ENCODE peak calls at places on chromosomes 16 and 17, in five cellular contexts. One of them, this sample, is unnamed. For H3K4me1 and H3K9me3, the result is how much of the 10 kb centered on the place peaks cover.

GRCh38 chr17:4551141-4551540 is 4.0 kb downstream of the MYBBP1A start:
- DNase-seq in HCT116: no peak
- DNase-seq in right lobe of liver: no peak
- DNase-seq in breast epithelium: no peak
- DNase-seq in left ventricle myocardium inferior: no peak
- DNase-seq in this sample: no peak

GRCh38 chr17:30449480-30449879 is 27.7 kb upstream of the GOSR1 start:
- DNase-seq in left ventricle myocardium inferior: no peak
- DNase-seq in right lobe of liver: peak
- DNase-seq in breast epithelium: no peak
- DNase-seq in HCT116: no peak
- DNase-seq in this sample: peak

GRCh38 chr16:12901204-12901596 is 198 bp upstream of the SHISA9 start:
- DNase-seq in right lobe of liver: no peak
- DNase-seq in left ventricle myocardium inferior: no peak
- DNase-seq in breast epithelium: no peak
- DNase-seq in HCT116: no peak
- DNase-seq in this sample: no peak

GRCh38 chr16:871562-872330 is 71.2 kb upstream of the GNG13 start:
- DNase-seq in left ventricle myocardium inferior: peak
- DNase-seq in breast epithelium: no peak
- DNase-seq in HCT116: no peak
- DNase-seq in right lobe of liver: no peak
- DNase-seq in this sample: no peak

GRCh38 chr16:84369105-84369504 is 767 bp downstream of the ATP2C2 start:
- DNase-seq in HCT116: no peak
- DNase-seq in right lobe of liver: no peak
- DNase-seq in breast epithelium: no peak
- DNase-seq in left ventricle myocardium inferior: no peak
- DNase-seq in this sample: no peak

GRCh38 chr16:56357291-56357764 is 68.0 kb downstream of the AMFR start:
- DNase-seq in breast epithelium: no peak
- DNase-seq in right lobe of liver: peak
- DNase-seq in HCT116: no peak
- DNase-seq in left ventricle myocardium inferior: peak
- DNase-seq in this sample: peak

GRCh38 chr16:69927056-69927757 is 23.9 kb upstream of the CLEC18A start:
- DNase-seq in left ventricle myocardium inferior: peak
- DNase-seq in breast epithelium: no peak
- DNase-seq in right lobe of liver: no peak
- DNase-seq in HCT116: no peak
- DNase-seq in this sample: peak

GRCh38 chr17:63974594-63975192 is 2.0 kb upstream of the SCN4A start:
- DNase-seq in left ventricle myocardium inferior: no peak
- DNase-seq in breast epithelium: no peak
- DNase-seq in HCT116: peak
- DNase-seq in right lobe of liver: no peak
- DNase-seq in this sample: no peak

GRCh38 chr16:48676836-48677235 is 66.9 kb upstream of the N4BP1 start:
- DNase-seq in right lobe of liver: no peak
- DNase-seq in breast epithelium: no peak
- DNase-seq in left ventricle myocardium inferior: no peak
- DNase-seq in HCT116: no peak
- DNase-seq in this sample: no peak

GRCh38 chr17:6090253-6090652 is 20.1 kb downstream of the WSCD1 start:
- DNase-seq in right lobe of liver: no peak
- DNase-seq in breast epithelium: no peak
- DNase-seq in left ventricle myocardium inferior: no peak
- DNase-seq in HCT116: no peak
- DNase-seq in this sample: no peak

GRCh38 chr16:68445458-68445857 is 2.9 kb downstream of the SMPD3 start:
- DNase-seq in left ventricle myocardium inferior: no peak
- DNase-seq in breast epithelium: no peak
- DNase-seq in right lobe of liver: peak
- DNase-seq in HCT116: peak
- DNase-seq in this sample: no peak

GRCh38 chr17:385195-385835 is 32.7 kb upstream of the RPH3AL start:
- DNase-seq in breast epithelium: no peak
- DNase-seq in HCT116: no peak
- DNase-seq in left ventricle myocardium inferior: peak
- DNase-seq in right lobe of liver: peak
- DNase-seq in this sample: peak

GRCh38 chr17:75228305-75228704 is 22.8 kb downstream of the NUP85 start:
- DNase-seq in left ventricle myocardium inferior: no peak
- DNase-seq in breast epithelium: no peak
- DNase-seq in right lobe of liver: no peak
- DNase-seq in HCT116: no peak
- DNase-seq in this sample: no peak

GRCh38 chr17:9132944-9133610 is 111.8 kb downstream of the NTN1 start:
- DNase-seq in right lobe of liver: no peak
- DNase-seq in HCT116: no peak
- DNase-seq in breast epithelium: peak
- DNase-seq in left ventricle myocardium inferior: no peak
- DNase-seq in this sample: no peak

GRCh38 chr17:69326302-69327059 is 452 bp downstream of the ABCA5 start:
- DNase-seq in breast epithelium: no peak
- DNase-seq in right lobe of liver: no peak
- DNase-seq in left ventricle myocardium inferior: no peak
- DNase-seq in HCT116: no peak
- DNase-seq in this sample: no peak

GRCh38 chr17:50715471-50715870 is 3.9 kb upstream of the LUC7L3 start:
- DNase-seq in HCT116: no peak
- DNase-seq in breast epithelium: no peak
- DNase-seq in right lobe of liver: no peak
- DNase-seq in left ventricle myocardium inferior: no peak
- DNase-seq in this sample: no peak

GRCh38 chr17:5587431-5588032 is 3.2 kb upstream of the NLRP1 start:
- DNase-seq in left ventricle myocardium inferior: no peak
- DNase-seq in breast epithelium: no peak
- DNase-seq in right lobe of liver: no peak
- DNase-seq in HCT116: peak
- DNase-seq in this sample: no peak

GRCh38 chr17:35674552-35674951 is 56.9 kb upstream of the RASL10B start:
- DNase-seq in breast epithelium: no peak
- DNase-seq in left ventricle myocardium inferior: no peak
- DNase-seq in right lobe of liver: peak
- DNase-seq in HCT116: no peak
- DNase-seq in this sample: no peak

GRCh38 chr16:12685806-12686205 is 117.9 kb downstream of the CPPED1 start:
- DNase-seq in HCT116: no peak
- DNase-seq in right lobe of liver: no peak
- DNase-seq in breast epithelium: no peak
- DNase-seq in left ventricle myocardium inferior: no peak
- DNase-seq in this sample: no peak

GRCh38 chr16:66069576-66069975 is 296.9 kb upstream of the CDH5 start:
- DNase-seq in right lobe of liver: no peak
- DNase-seq in breast epithelium: no peak
- DNase-seq in left ventricle myocardium inferior: no peak
- DNase-seq in HCT116: no peak
- DNase-seq in this sample: no peak

GRCh38 chr17:72334205-72334604 is 213.4 kb downstream of the SOX9 start:
- DNase-seq in HCT116: no peak
- DNase-seq in breast epithelium: no peak
- DNase-seq in left ventricle myocardium inferior: no peak
- DNase-seq in right lobe of liver: no peak
- DNase-seq in this sample: no peak

GRCh38 chr17:40091691-40092397 is 8.5 kb downstream of the NR1D1 start:
- DNase-seq in HCT116: no peak
- DNase-seq in left ventricle myocardium inferior: no peak
- DNase-seq in breast epithelium: no peak
- DNase-seq in right lobe of liver: no peak
- DNase-seq in this sample: peak

GRCh38 chr16:78869492-78869891 is 731.0 kb downstream of the MAF start:
- DNase-seq in right lobe of liver: no peak
- DNase-seq in breast epithelium: no peak
- DNase-seq in HCT116: no peak
- DNase-seq in left ventricle myocardium inferior: no peak
- DNase-seq in this sample: no peak

GRCh38 chr17:41521574-41522261 is 3.0 kb upstream of the KRT15 start:
- DNase-seq in left ventricle myocardium inferior: no peak
- DNase-seq in HCT116: peak
- DNase-seq in breast epithelium: peak
- DNase-seq in right lobe of liver: no peak
- DNase-seq in this sample: no peak

GRCh38 chr17:54662978-54663876 is 237.4 kb upstream of the TOM1L1 start:
- DNase-seq in breast epithelium: no peak
- DNase-seq in right lobe of liver: no peak
- DNase-seq in HCT116: no peak
- DNase-seq in left ventricle myocardium inferior: no peak
- DNase-seq in this sample: no peak

DNA sequence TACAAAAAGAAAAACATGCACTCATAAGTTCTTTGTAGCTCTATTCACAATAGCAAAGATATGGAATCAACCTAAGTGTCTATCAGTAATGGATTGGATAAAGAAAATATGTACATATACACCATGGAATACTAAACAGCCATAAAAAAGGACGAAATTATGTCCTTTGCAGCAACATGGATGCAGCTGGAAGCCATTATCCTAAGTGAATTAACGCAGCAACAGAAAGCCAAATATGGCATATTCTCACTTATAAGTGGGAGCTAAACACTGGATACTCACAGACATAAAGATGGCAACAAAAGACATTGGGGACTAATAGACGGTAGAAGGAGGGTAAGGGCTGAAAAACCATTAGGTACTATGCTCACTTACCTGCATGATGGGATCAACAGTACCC is 5.8 kb downstream of the CMC2 start:
- DNase-seq in left ventricle myocardium inferior: no peak
- DNase-seq in breast epithelium: no peak
- DNase-seq in right lobe of liver: no peak
- DNase-seq in HCT116: no peak
- DNase-seq in this sample: no peak
- H3K4me1 ChIP-seq in left ventricle myocardium inferior: under half
- H3K4me1 ChIP-seq in breast epithelium: under half
- H3K4me1 ChIP-seq in right lobe of liver: under half
- H3K4me1 ChIP-seq in HCT116: under half
- H3K4me1 ChIP-seq in this sample: under half

GRCh38 chr16:35365675-35366074 is 1906.3 kb downstream of the TP53TG3F start:
- DNase-seq in left ventricle myocardium inferior: no peak
- DNase-seq in right lobe of liver: peak
- DNase-seq in breast epithelium: no peak
- DNase-seq in HCT116: no peak
- DNase-seq in this sample: no peak

DNA sequence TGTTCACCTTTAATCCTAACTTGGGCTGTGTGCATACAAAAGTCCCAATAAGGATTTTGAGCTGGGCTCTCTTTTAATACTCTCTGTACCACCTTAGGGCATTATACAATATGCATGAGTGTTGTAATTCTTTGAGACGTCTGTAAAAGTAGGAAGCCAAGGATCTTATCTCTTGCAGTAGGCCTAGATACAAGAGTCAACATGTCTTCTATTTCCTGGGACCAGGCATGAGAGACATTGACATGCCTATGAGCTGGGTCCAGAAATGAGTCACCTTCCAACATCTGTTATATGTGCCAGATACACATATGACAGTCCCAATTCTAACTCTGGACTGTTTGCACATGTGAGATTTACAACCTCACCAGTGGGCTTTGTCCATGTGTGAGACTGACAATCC is 1911.2 kb downstream of the TP53TG3F start:
- DNase-seq in right lobe of liver: no peak
- DNase-seq in left ventricle myocardium inferior: no peak
- DNase-seq in HCT116: no peak
- DNase-seq in breast epithelium: no peak
- DNase-seq in this sample: no peak
- H3K9me3 ChIP-seq in right lobe of liver: under half
- H3K9me3 ChIP-seq in left ventricle myocardium inferior: under half
- H3K9me3 ChIP-seq in HCT116: under half
- H3K9me3 ChIP-seq in breast epithelium: under half
- H3K9me3 ChIP-seq in this sample: under half

GRCh38 chr17:77144227-77144626 is 3.5 kb downstream of the SEC14L1 start:
- DNase-seq in breast epithelium: no peak
- DNase-seq in right lobe of liver: no peak
- DNase-seq in HCT116: no peak
- DNase-seq in left ventricle myocardium inferior: no peak
- DNase-seq in this sample: no peak
- H3K4me1 ChIP-seq in breast epithelium: under half
- H3K4me1 ChIP-seq in right lobe of liver: under half
- H3K4me1 ChIP-seq in HCT116: under half
- H3K4me1 ChIP-seq in left ventricle myocardium inferior: half or more
- H3K4me1 ChIP-seq in this sample: under half

DNA sequence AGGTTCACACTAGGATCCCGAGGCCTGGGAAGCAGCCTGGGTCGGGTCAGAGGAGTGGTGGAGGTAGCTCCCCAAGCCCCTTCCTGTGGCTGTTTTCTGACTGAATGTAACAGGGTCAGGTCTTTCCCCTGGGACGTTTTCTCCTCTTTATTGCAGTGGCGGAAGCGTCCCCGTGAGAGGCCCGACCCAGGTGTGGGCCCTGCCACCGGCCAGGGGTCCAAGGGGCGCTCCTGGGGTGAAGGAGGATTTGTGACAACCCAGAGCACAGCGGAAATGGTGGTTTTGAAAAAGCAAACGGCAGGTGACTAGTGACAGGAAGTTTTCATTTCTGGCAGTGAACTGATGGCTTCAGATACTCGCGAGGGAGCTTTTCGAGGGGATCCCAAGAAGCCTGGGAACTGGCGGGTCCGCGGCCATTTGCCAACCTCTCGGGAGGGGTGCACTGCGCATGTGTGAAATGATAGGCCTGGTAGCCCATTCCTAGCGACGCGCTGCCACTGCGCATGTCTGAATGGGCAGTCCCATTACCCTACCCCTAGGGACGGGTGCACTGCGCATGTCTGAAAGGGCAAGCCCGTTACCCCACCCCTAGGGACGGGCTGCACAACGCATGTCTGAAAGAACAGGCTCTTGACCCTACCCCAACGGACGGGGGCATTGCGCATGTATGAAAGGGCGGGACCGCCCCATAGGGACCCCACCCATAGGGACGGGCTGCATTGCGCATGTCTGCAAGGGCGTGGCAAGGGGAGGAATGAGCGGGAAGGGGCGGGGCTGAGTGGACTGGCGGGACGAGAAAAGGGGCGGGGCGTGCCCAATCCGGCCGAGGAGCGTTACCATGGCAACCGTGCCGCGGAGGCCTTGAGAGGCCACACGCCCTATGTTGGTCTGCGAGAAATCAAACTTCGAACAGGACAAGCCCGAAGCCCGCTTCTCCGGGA is 1747.9 kb downstream of the TP53TG3F start:
- DNase-seq in left ventricle myocardium inferior: no peak
- DNase-seq in right lobe of liver: no peak
- DNase-seq in HCT116: no peak
- DNase-seq in breast epithelium: no peak
- DNase-seq in this sample: no peak
- H3K9me3 ChIP-seq in left ventricle myocardium inferior: under half
- H3K9me3 ChIP-seq in right lobe of liver: under half
- H3K9me3 ChIP-seq in HCT116: under half
- H3K9me3 ChIP-seq in breast epithelium: under half
- H3K9me3 ChIP-seq in this sample: under half

GRCh38 chr16:25478476-25478875 is 213.3 kb upstream of the HS3ST4 start:
- DNase-seq in HCT116: no peak
- DNase-seq in breast epithelium: no peak
- DNase-seq in left ventricle myocardium inferior: no peak
- DNase-seq in right lobe of liver: no peak
- DNase-seq in this sample: no peak
- H3K4me1 ChIP-seq in HCT116: under half
- H3K4me1 ChIP-seq in breast epithelium: under half
- H3K4me1 ChIP-seq in left ventricle myocardium inferior: under half
- H3K4me1 ChIP-seq in right lobe of liver: under half
- H3K4me1 ChIP-seq in this sample: under half

GRCh38 chr17:11980813-11981212 is 16.5 kb downstream of the ZNF18 start:
- DNase-seq in right lobe of liver: no peak
- DNase-seq in left ventricle myocardium inferior: no peak
- DNase-seq in HCT116: no peak
- DNase-seq in breast epithelium: no peak
- DNase-seq in this sample: no peak
- H3K9me3 ChIP-seq in right lobe of liver: under half
- H3K9me3 ChIP-seq in left ventricle myocardium inferior: under half
- H3K9me3 ChIP-seq in HCT116: under half
- H3K9me3 ChIP-seq in breast epithelium: under half
- H3K9me3 ChIP-seq in this sample: under half